ENCODE peak calls at places on chromosomes 16 and 17, in seven cellular contexts. T is fibroblast of lung, B is hepatocyte, I is PC-3, G is neural progenitor cell, X is GM12878, D is endothelial cell of umbilical vein. Q is an unnamed sample. For H4K20me1, the result is how much of the 10 kb centered on the place peaks cover.

GRCh38 chr16:25013751-25014499 is 1.2 kb downstream of the ARHGAP17 start:
- DNase-seq in T (no peak), B (no peak), I (no peak), G (no peak), X (peak), D (peak), Q (no peak)

GRCh38 chr16:11667824-11668589 is at the start of gene SNN:
- DNase-seq in T (peak), B (peak), I (peak), G (peak), X (no peak), D (peak), Q (no peak)

GRCh38 chr16:27432600-27432957 is 30.6 kb downstream of the IL21R start:
- DNase-seq in T (peak), B (no peak), I (peak), G (no peak), X (no peak), D (no peak), Q (peak)

GRCh38 chr17:29042679-29043538 is at the start of gene PIPOX:
- DNase-seq in T (peak), B (peak), I (no peak), G (peak), X (peak), D (peak), Q (no peak)

GRCh38 chr17:53724726-53725125 is 98.0 kb upstream of the KIF2B start:
- DNase-seq in T (no peak), B (peak), I (no peak), G (no peak), X (no peak), D (no peak), Q (no peak)

GRCh38 chr17:12756786-12757185 is 32.5 kb upstream of the ARHGAP44 start:
- DNase-seq in T (peak), B (no peak), I (no peak), G (no peak), X (no peak), D (no peak), Q (no peak)

GRCh38 chr16:15415411-15416070 is 18.8 kb upstream of the BMERB1 start:
- DNase-seq in T (peak), B (no peak), I (peak), G (no peak), X (no peak), D (no peak), Q (no peak)

GRCh38 chr17:13362341-13363122 is 239.2 kb downstream of the HS3ST3A1 start:
- DNase-seq in T (peak), B (no peak), I (peak), G (peak), X (no peak), D (no peak), Q (no peak)

GRCh38 chr16:79276506-79276905 is 324.0 kb downstream of the MAF start:
- DNase-seq in T (no peak), B (no peak), I (no peak), G (no peak), X (no peak), D (no peak), Q (no peak)

GRCh38 chr16:50469121-50469743 is 79.0 kb upstream of the NKD1 start:
- DNase-seq in T (no peak), B (no peak), I (no peak), G (no peak), X (no peak), D (no peak), Q (no peak)

GRCh38 chr17:11742891-11743290 is 144.6 kb downstream of the DNAH9 start:
- DNase-seq in T (no peak), B (peak), I (no peak), G (peak), X (no peak), D (no peak), Q (no peak)

GRCh38 chr17:2415081-2415480 is 14.2 kb upstream of the MNT start:
- DNase-seq in T (no peak), B (no peak), I (no peak), G (no peak), X (no peak), D (no peak), Q (no peak)

GRCh38 chr16:29028457-29029167 is 43.8 kb downstream of the LAT start:
- DNase-seq in T (no peak), B (no peak), I (no peak), G (no peak), X (no peak), D (no peak), Q (no peak)

GRCh38 chr17:67359960-67360817 is 6.2 kb downstream of the PSMD12 start:
- DNase-seq in T (peak), B (no peak), I (peak), G (peak), X (no peak), D (peak), Q (no peak)

GRCh38 chr17:67362173-67362572 is 4.2 kb downstream of the PSMD12 start:
- DNase-seq in T (no peak), B (no peak), I (no peak), G (no peak), X (no peak), D (no peak), Q (no peak)

GRCh38 chr17:67364847-67365761 is 1.3 kb downstream of the PSMD12 start:
- DNase-seq in T (no peak), B (no peak), I (peak), G (no peak), X (no peak), D (no peak), Q (no peak)

GRCh38 chr17:67358612-67359011 is 7.8 kb downstream of the PSMD12 start:
- DNase-seq in T (peak), B (no peak), I (no peak), G (no peak), X (no peak), D (no peak), Q (no peak)

GRCh38 chr17:67360880-67361279 is 5.5 kb downstream of the PSMD12 start:
- DNase-seq in T (no peak), B (no peak), I (no peak), G (no peak), X (no peak), D (no peak), Q (no peak)
- H4K20me1 ChIP-seq in T (under half), B (half or more), I (half or more), G (half or more), X (under half), D (under half), Q (under half)

GRCh38 chr16:81779540-81780320 is 639 bp downstream of the PLCG2 start:
- DNase-seq in T (peak), B (peak), I (no peak), G (peak), X (no peak), D (peak), Q (no peak)
- TF ChIP-seq EZH2 in T (no peak), B (peak), I (no peak), G (peak), X (no peak), D (no peak), Q (peak)

GRCh38 chr17:79601604-79602420 is 9.0 kb downstream of the RBFOX3 start:
- DNase-seq in T (no peak), B (no peak), I (no peak), G (no peak), X (no peak), D (no peak), Q (no peak)
- H3K4me3 ChIP-seq in T (no peak), B (no peak), I (no peak), G (no peak), X (no peak), D (no peak), Q (no peak)

DNA sequence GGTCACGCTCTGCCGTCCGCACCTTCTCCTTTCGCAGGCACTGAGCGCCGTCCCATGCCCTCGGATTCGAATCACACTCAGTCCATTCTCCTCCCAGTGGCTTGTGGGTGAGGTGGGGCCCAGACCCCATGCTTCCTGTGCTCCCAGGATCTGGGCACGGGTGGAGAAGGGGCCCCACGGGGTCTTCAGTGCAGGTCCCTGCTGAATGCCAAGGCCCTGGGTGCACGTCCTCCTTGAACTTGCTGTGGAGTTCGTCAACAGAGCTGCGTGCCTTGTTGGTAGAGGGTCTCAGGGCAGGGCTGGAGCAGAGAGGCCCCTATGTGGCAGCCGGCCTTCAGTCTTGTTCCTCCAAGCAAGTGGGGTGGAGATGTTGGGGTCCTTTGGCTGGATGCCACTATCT is 7.3 kb upstream of the MC1R start:
- DNase-seq in T (no peak), B (no peak), I (no peak), G (no peak), X (no peak), D (no peak), Q (no peak)
- H4K20me1 ChIP-seq in T (under half), B (under half), I (under half), G (under half), X (under half), D (under half), Q (under half)

DNA sequence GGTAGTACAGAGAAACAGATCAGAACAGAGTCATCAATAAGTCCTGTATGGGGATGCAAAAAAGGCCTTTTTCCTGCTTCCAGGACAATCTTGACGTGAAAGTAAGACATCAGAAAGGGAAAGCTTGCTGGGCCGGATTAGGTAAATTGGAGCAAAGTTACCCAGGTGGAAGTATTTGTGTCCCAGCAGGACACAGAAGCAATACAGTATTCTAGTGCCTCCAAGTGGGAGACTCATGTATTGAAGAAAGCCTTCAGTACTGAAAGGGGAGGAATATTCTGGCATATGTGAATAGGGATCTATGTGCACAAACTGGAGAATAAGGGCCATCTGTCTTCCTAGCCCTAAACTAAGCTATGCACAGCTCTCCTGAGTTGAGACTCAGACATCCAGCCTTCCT is 327.2 kb upstream of the CDH8 start:
- DNase-seq in T (no peak), B (no peak), I (no peak), G (peak), X (no peak), D (no peak), Q (no peak)
- TF ChIP-seq EZH2 in T (no peak), B (no peak), I (no peak), G (no peak), X (no peak), D (no peak), Q (no peak)

GRCh38 chr17:17479209-17479608 is 2.4 kb downstream of the MED9 start:
- DNase-seq in T (no peak), B (no peak), I (no peak), G (no peak), X (no peak), D (no peak), Q (no peak)
- H3K4me3 ChIP-seq in T (no peak), B (no peak), I (no peak), G (no peak), X (no peak), D (no peak), Q (no peak)

GRCh38 chr17:77148109-77148958 is 7.6 kb downstream of the SEC14L1 start:
- DNase-seq in T (no peak), B (peak), I (no peak), G (no peak), X (no peak), D (no peak), Q (no peak)

GRCh38 chr17:77147357-77147801 is 6.6 kb downstream of the SEC14L1 start:
- DNase-seq in T (no peak), B (peak), I (no peak), G (no peak), X (peak), D (no peak), Q (no peak)

GRCh38 chr17:77146882-77147281 is 6.1 kb downstream of the SEC14L1 start:
- DNase-seq in T (no peak), B (peak), I (no peak), G (no peak), X (no peak), D (no peak), Q (no peak)

GRCh38 chr17:77151236-77151635 is 10.5 kb downstream of the SEC14L1 start:
- DNase-seq in T (peak), B (no peak), I (no peak), G (no peak), X (no peak), D (no peak), Q (no peak)

GRCh38 chr17:77148959-77149510 is 8.3 kb downstream of the SEC14L1 start:
- DNase-seq in T (no peak), B (no peak), I (no peak), G (no peak), X (no peak), D (no peak), Q (no peak)
- H4K20me1 ChIP-seq in T (under half), B (under half), I (under half), G (half or more), X (under half), D (under half), Q (under half)

GRCh38 chr16:55323637-55324490 is at the start of gene IRX6:
- DNase-seq in T (no peak), B (peak), I (no peak), G (peak), X (no peak), D (no peak), Q (peak)

GRCh38 chr16:55326261-55326802 is 2.3 kb downstream of the IRX6 start:
- DNase-seq in T (no peak), B (no peak), I (no peak), G (peak), X (no peak), D (no peak), Q (no peak)

GRCh38 chr16:55322327-55322726 is 1.7 kb upstream of the IRX6 start:
- DNase-seq in T (no peak), B (no peak), I (no peak), G (no peak), X (no peak), D (no peak), Q (no peak)

GRCh38 chr16:55325458-55326109 is 1.6 kb downstream of the IRX6 start:
- DNase-seq in T (no peak), B (no peak), I (no peak), G (no peak), X (no peak), D (no peak), Q (no peak)

DNA sequence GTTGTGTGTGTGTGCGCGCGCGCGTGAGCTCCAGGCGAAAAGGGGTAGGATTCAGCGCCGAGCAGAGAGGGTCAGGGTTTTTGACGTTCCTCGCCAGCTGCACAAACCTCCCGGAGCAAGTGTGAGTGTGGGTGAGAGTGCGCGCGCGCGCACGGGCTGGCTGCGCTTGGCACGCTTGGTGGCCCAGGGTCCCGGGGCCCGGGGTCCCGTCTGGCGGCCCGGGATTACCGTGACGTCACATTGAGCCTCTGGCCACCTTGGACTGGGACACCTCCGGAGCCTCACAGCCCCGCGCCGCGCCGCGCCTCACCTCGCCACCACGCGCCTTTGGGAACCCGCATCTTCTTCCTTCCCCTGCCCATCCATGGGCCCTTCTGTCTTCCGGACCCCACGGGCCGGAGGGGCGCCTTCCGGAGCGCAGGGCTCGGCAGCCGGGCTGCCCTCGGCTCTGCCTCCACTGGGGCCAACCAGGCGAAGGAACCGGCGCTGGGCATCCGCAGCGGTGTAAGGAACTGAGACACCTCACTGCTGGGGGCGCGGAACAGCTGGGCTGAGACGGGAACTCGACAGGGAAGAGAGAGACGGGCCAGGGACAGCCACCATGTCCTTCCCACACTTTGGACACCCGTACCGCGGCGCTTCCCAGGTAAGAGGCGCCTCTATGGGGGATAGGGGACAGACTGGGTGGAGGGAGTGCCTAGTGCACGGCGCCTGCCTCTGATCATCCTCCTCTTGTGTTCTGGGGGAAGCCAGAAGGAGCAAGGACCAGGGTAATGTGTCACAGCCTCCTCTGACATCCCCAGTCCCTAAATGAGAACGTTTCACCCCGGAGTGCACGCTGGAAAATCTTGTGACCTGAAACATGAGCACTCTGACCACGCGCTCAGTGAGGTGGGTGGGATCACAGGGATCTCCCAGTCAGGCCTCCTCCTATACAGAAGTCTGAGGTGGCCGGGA is 766 bp downstream of the IRX6 start:
- DNase-seq in T (peak), B (no peak), I (no peak), G (peak), X (no peak), D (no peak), Q (no peak)
- TF ChIP-seq EZH2 in T (no peak), B (peak), I (no peak), G (no peak), X (no peak), D (no peak), Q (no peak)

GRCh38 chr16:87487361-87487924 is 5.4 kb downstream of the ZCCHC14 start:
- DNase-seq in T (peak), B (peak), I (no peak), G (peak), X (no peak), D (no peak), Q (peak)
- H3K4me3 ChIP-seq in T (peak), B (no peak), I (no peak), G (peak), X (no peak), D (no peak), Q (peak)